ENCODE peak calls at places on chromosomes 13 and 19, in ten cellular contexts. O, B, Q, A, I, V, H, E, L and K are unnamed samples.
A peak's percentile ranks its signal among the peaks of the same experiment; 100 is the strongest.

GRCh38 chr13:76225815-76226489 is 589.8 kb downstream of the LMO7 start:
- DNase-seq in B (no peak), H (no peak), E (no peak), O (no peak), V (peak; percentile 69), A (no peak), I (peak; percentile 49), L (no peak), Q (no peak), K (no peak)

GRCh38 chr13:113820813-113821651 is 42.8 kb downstream of the GAS6 start:
- DNase-seq in E (no peak), A (peak; percentile 40), I (peak; percentile 78), H (no peak), O (peak; percentile 99), Q (no peak), V (peak; percentile 80), B (peak; percentile 50), L (peak; percentile 83), K (peak; percentile 95)

GRCh38 chr19:30070970-30071632 is 129.1 kb downstream of the URI1 start:
- DNase-seq in L (peak; percentile 37), A (no peak), H (no peak), E (no peak), B (peak; percentile 14), Q (no peak), I (peak; percentile 46), O (no peak), V (peak; percentile 40), K (no peak)

GRCh38 chr19:42440357-42441046 is 2.2 kb downstream of the CXCL17 start:
- DNase-seq in I (peak; percentile 72), O (peak; percentile 89), A (peak; percentile 95), B (peak; percentile 85), Q (peak; percentile 57), E (peak; percentile 84), H (no peak), L (peak; percentile 72), V (peak; percentile 78), K (peak; percentile 84)

GRCh38 chr19:39434123-39435076 is 1.3 kb downstream of the RPS16 start:
- DNase-seq in B (no peak), E (no peak), L (no peak), O (peak; percentile 57), A (no peak), H (no peak), I (no peak), Q (no peak), V (no peak), K (no peak)

GRCh38 chr19:8609210-8610040 is 1.1 kb downstream of the ADAMTS10 start:
- DNase-seq in H (no peak), L (no peak), I (peak; percentile 62), E (peak; percentile 41), O (peak; percentile 79), Q (peak; percentile 32), V (peak; percentile 56), A (peak; percentile 44), B (peak; percentile 36), K (peak; percentile 70)

GRCh38 chr19:30085394-30085793 is 143.4 kb downstream of the URI1 start:
- DNase-seq in H (no peak), V (no peak), E (no peak), A (no peak), B (no peak), I (no peak), Q (peak; percentile 4), L (no peak), O (no peak), K (peak; percentile 82)

GRCh38 chr13:43363156-43363918 is 340.0 kb downstream of the DNAJC15 start:
- DNase-seq in L (no peak), B (no peak), O (peak; percentile 70), H (no peak), E (no peak), A (no peak), I (no peak), Q (no peak), V (no peak), K (no peak)

GRCh38 chr13:85347251-85347650 is 452.0 kb downstream of the SLITRK6 start:
- DNase-seq in L (no peak), E (no peak), V (no peak), O (no peak), A (no peak), I (no peak), B (no peak), Q (no peak), H (no peak), K (no peak)

GRCh38 chr13:46182491-46182877 is 507 bp upstream of the LCP1 start:
- DNase-seq in B (no peak), A (no peak), H (no peak), E (no peak), O (no peak), Q (no peak), L (no peak), V (no peak), I (no peak), K (no peak)

GRCh38 chr19:10554760-10555612 is 10.8 kb downstream of the KRI1 start:
- DNase-seq in L (no peak), H (no peak), A (no peak), O (no peak), B (no peak), I (no peak), E (no peak), Q (no peak), V (no peak), K (no peak)

GRCh38 chr19:10553943-10554381 is 10.3 kb downstream of the ATG4D start:
- DNase-seq in H (no peak), E (peak; percentile 33), Q (no peak), V (no peak), A (no peak), O (no peak), B (peak; percentile 29), L (no peak), I (no peak), K (no peak)

GRCh38 chr19:10552596-10553053 is 8.9 kb downstream of the ATG4D start:
- DNase-seq in V (no peak), O (peak; percentile 36), B (no peak), I (no peak), Q (no peak), A (peak; percentile 48), L (no peak), E (peak; percentile 30), H (no peak), K (no peak)

GRCh38 chr19:10551698-10552301 is 8.1 kb downstream of the ATG4D start:
- DNase-seq in L (no peak), O (peak; percentile 55), A (no peak), I (no peak), V (no peak), B (peak; percentile 22), H (no peak), E (peak; percentile 46), Q (no peak), K (no peak)

DNA sequence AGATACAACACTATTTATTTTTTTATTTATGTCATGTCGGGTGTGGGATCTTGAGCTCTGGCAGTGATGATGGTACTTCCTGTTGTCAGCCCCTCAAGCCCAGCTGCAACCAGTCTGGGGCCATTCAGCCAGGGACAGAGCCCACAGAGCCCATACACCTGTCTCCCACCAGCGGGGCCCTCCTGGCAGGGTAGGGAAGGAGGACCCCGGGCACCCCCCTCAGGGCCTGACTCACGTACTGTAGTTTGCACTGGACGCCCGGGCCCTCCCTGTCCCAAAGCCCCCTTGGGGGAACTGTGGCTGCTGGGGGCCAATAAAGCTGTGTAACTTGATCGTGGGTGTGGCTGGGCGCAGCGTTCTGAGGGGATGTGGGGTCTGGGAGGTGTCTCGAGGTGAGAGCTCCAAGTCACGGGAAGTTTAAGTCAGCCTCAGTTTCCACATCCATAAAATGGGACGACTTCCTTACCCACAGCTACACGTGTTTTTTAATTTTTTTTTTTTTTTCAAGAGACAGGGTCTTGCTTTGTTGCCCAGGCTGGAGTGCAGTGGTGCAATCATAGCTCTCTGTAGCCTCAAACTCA is 9.5 kb downstream of the ATG4D start:
- DNase-seq in H (no peak), B (no peak), Q (no peak), E (no peak), V (no peak), L (no peak), O (no peak), A (no peak), I (no peak), K (no peak)
- H3K4me3 ChIP-seq in H (no peak overlapping the region), B (no peak overlapping the region), Q (no peak overlapping the region), E (no peak overlapping the region), V (no peak overlapping the region), L (no peak overlapping the region), O (no peak overlapping the region), A (no peak overlapping the region), I (peak overlapping the region; percentile 2), K (no peak overlapping the region)

GRCh38 chr13:39401091-39401647 is 201.8 kb downstream of the LHFPL6 start:
- DNase-seq in L (no peak), V (no peak), O (no peak), B (no peak), E (no peak), Q (no peak), I (no peak), H (no peak), A (no peak), K (no peak)
- H3K9me3 ChIP-seq in L (no peaks in the 10 kb centered on the region), V (peaks cover 4% of the 10 kb centered on the region), O (no peaks in the 10 kb centered on the region), B (no peaks in the 10 kb centered on the region), E (no peaks in the 10 kb centered on the region), Q (no peaks in the 10 kb centered on the region), I (peaks cover 4% of the 10 kb centered on the region), H (no peaks in the 10 kb centered on the region), A (no peaks in the 10 kb centered on the region), K (no peaks in the 10 kb centered on the region)

GRCh38 chr19:43901395-43902390 is 33.4 kb downstream of the ZNF45 start:
- DNase-seq in Q (peak; percentile 80), E (peak; percentile 91), L (peak; percentile 72), H (peak; percentile 25), I (peak; percentile 89), B (peak; percentile 71), O (peak; percentile 93), A (peak; percentile 57), V (peak; percentile 91), K (peak; percentile 89)

GRCh38 chr19:43905897-43906296 is 29.2 kb downstream of the ZNF45 start:
- DNase-seq in H (no peak), E (no peak), Q (no peak), L (no peak), B (no peak), I (no peak), A (no peak), O (no peak), V (no peak), K (no peak)

GRCh38 chr19:43906774-43907173 is 28.3 kb downstream of the ZNF45 start:
- DNase-seq in E (no peak), H (no peak), Q (no peak), O (no peak), A (no peak), V (no peak), B (no peak), L (no peak), I (no peak), K (no peak)

GRCh38 chr19:43902399-43902798 is 32.7 kb downstream of the ZNF45 start:
- DNase-seq in Q (no peak), O (no peak), I (no peak), V (no peak), A (no peak), L (no peak), E (no peak), B (no peak), H (no peak), K (no peak)
- H3K4me3 ChIP-seq in Q (peak overlapping the region; percentile 67), O (peak overlapping the region; percentile 87), I (peak overlapping the region; percentile 64), V (peak overlapping the region; percentile 73), A (peak overlapping the region; percentile 48), L (no peak overlapping the region), E (no peak overlapping the region), B (peak overlapping the region; percentile 56), H (no peak overlapping the region), K (no peak overlapping the region)

DNA sequence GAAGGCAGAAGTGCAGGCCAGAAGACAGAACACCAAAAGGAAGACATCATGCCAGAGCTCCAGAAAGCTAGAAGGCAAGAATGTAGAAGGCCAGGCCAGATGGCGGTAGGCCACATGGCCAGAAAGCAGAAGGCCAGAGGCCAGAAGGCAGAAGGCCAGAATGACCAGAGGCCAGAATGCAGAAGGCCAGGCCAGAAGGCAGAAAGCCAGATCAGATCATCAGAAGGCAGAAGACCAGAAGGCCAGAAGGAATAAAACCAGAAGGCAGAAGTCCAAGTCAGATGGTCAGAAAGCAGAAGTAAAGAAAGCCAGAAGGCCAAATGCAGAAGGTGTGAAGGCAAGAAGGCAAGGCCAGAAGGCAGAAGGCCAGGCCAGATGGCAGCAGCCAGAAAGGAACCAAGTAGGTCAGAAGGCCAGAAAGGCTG is 185.0 kb downstream of the TUBA3C start:
- DNase-seq in O (peak; percentile 0), I (no peak), L (no peak), V (no peak), B (no peak), A (no peak), H (no peak), E (no peak), Q (no peak), K (no peak)
- H3K9me3 ChIP-seq in O (no peaks in the 10 kb centered on the region), I (peaks cover 62% of the 10 kb centered on the region), L (peaks cover 41% of the 10 kb centered on the region), V (peaks cover 46% of the 10 kb centered on the region), B (no peaks in the 10 kb centered on the region), A (no peaks in the 10 kb centered on the region), H (no peaks in the 10 kb centered on the region), E (no peaks in the 10 kb centered on the region), Q (peaks cover 95% of the 10 kb centered on the region), K (no peaks in the 10 kb centered on the region)